ENCODE peak calls at places on chromosomes 16 and 17, in five cellular contexts. Q is fibroblast of mammary gland, N is endothelial cell, H is pancreas, D is sigmoid colon. L is an unnamed sample.

GRCh38 chr16:5582529-5582928 is 484.9 kb upstream of the EEF2KMT start:
- DNase-seq in Q (no peak), N (no peak), H (no peak), D (no peak), L (no peak)

GRCh38 chr16:10511829-10512228 is 68.6 kb downstream of the EMP2 start:
- DNase-seq in Q (no peak), N (no peak), H (no peak), D (no peak), L (no peak)

GRCh38 chr16:87236516-87237115 is 80.6 kb downstream of the C16orf95 start:
- DNase-seq in Q (no peak), N (no peak), H (no peak), D (no peak), L (no peak)

GRCh38 chr17:27475070-27475673 is 18.9 kb downstream of the KSR1 start:
- DNase-seq in Q (no peak), N (no peak), H (no peak), D (no peak), L (no peak)

GRCh38 chr16:12087901-12088364 is 111.4 kb downstream of the SNX29 start:
- DNase-seq in Q (no peak), N (no peak), H (no peak), D (peak), L (no peak)

GRCh38 chr16:69097425-69097824 is 8.0 kb upstream of the HAS3 start:
- DNase-seq in Q (peak), N (no peak), H (no peak), D (no peak), L (no peak)

GRCh38 chr16:726438-727290 is at the start of the genes CCDC78 and HAGHL:
- DNase-seq in Q (peak), N (no peak), H (peak), D (peak), L (no peak)

GRCh38 chr17:69501591-69502468 is 87.3 kb downstream of the MAP2K6 start:
- DNase-seq in Q (peak), N (peak), H (peak), D (no peak), L (peak)

GRCh38 chr16:69187891-69188451 is 1.0 kb downstream of the SNTB2 start:
- DNase-seq in Q (no peak), N (peak), H (peak), D (peak), L (no peak)

GRCh38 chr17:9465216-9465921 is 110.3 kb downstream of the STX8 start:
- DNase-seq in Q (peak), N (no peak), H (no peak), D (no peak), L (peak)

GRCh38 chr16:11395008-11395948 is 50.0 kb downstream of the RMI2 start:
- DNase-seq in Q (no peak), N (no peak), H (peak), D (peak), L (no peak)

GRCh38 chr16:86379505-86379846 is 130.9 kb upstream of the FOXF1 start:
- DNase-seq in Q (peak), N (no peak), H (no peak), D (no peak), L (no peak)

GRCh38 chr16:72203401-72203800 is 31.4 kb upstream of the PMFBP1 start:
- DNase-seq in Q (peak), N (no peak), H (no peak), D (no peak), L (no peak)

GRCh38 chr17:81911277-81911961 is at the start of gene PCYT2:
- DNase-seq in Q (peak), N (peak), H (peak), D (peak), L (no peak)
- TF ChIP-seq CTCF in Q (no peak), N (no peak), H (peak), D (no peak), L (no peak)

GRCh38 chr17:1532836-1533602 is 16.6 kb upstream of the INPP5K start:
- DNase-seq in Q (no peak), N (peak), H (no peak), D (no peak), L (no peak)
- TF ChIP-seq CTCF in Q (peak), N (peak), H (no peak), D (no peak), L (peak)

GRCh38 chr17:46194393-46195216 is 1.4 kb upstream of the KANSL1 start:
- DNase-seq in Q (peak), N (peak), H (no peak), D (no peak), L (no peak)

GRCh38 chr17:46195217-46195855 is 2.1 kb upstream of the KANSL1 start:
- DNase-seq in Q (no peak), N (no peak), H (no peak), D (no peak), L (no peak)

GRCh38 chr17:46192484-46193245 is 564 bp downstream of the KANSL1 start:
- DNase-seq in Q (peak), N (peak), H (peak), D (peak), L (no peak)

GRCh38 chr17:46193246-46193625 is at the start of gene KANSL1:
- DNase-seq in Q (peak), N (peak), H (peak), D (peak), L (peak)

DNA sequence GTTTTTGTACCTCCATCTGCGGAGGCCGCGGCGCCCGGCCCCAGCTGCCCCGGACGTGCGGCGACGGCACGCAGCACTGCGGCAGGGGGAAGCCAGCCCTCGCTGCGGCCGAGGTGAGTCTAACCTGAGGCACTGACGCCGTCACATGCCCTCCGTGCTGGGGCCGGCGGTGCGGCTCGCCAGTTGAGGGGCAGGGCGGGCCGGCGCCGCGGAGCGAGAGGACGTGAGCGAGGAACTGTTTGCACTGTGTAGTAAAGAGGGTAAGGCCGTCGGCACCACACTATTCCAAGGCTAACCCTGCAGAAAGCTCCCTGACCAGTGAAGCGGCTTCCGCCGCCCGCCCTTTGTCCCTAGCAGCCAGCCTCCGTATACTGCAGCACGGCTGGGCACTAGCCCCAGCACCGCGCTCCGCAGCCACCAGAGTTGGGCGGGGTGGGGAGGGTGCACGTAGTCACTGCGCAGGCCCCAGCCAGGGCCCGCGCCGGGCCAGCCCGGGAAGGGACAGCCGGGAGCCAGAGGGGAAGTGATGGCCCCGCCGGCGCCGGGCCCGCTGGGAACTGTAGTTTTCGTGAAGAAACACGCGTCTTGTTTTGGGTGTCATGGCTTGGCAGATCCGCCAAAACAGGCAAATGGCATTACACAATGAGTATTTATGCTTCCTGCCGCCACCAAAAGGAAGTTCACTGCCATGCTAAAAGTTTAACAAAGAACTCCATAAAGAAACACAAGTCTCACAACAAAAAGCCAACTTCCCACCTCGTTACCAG is 580 bp upstream of the KANSL1 start:
- DNase-seq in Q (peak), N (peak), H (peak), D (peak), L (peak)
- TF ChIP-seq CTCF in Q (no peak), N (peak), H (no peak), D (no peak), L (no peak)

DNA sequence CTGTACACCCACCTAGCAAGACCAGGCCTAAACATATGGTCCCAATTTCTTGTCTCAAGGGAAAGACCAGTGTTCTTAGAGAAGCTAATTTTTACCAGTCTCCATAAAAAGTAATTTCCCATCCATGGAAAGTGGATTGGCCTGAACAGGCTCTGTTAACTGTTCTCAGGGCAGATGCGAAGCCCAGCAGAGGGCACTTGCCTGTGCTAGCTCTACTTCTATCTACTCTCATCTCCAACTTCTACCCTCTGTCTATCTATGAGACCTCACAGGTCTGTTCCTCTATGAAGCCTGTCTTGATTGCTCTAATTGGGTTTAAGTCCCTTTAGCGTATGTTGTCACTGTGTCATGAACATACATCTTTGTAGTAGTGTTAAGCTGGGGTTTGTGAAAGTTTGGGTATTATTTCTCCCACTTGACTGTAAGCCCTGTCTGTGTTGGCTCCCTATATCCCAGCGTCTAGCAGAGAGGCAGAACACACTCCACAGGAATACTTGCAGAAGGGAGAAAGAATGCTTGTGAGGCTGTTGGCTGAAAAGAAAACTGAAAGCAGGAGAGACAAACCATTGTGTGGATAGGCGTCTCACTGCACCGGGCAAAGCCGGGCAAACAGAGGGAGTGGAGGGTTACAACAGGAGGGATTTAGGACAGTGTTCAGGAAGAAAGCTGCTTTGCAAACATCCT is 167.2 kb upstream of the MAF start:
- DNase-seq in Q (peak), N (no peak), H (no peak), D (no peak), L (peak)
- TF ChIP-seq CTCF in Q (peak), N (no peak), H (no peak), D (no peak), L (peak)

GRCh38 chr17:4160294-4160859 is 17.4 kb downstream of the CYB5D2 start:
- DNase-seq in Q (no peak), N (no peak), H (no peak), D (no peak), L (no peak)

GRCh38 chr17:4161560-4162221 is 18.7 kb downstream of the CYB5D2 start:
- DNase-seq in Q (no peak), N (no peak), H (no peak), D (no peak), L (no peak)

GRCh38 chr17:4159761-4160160 is 16.8 kb downstream of the CYB5D2 start:
- DNase-seq in Q (no peak), N (no peak), H (no peak), D (no peak), L (no peak)

GRCh38 chr17:4162366-4162765 is 19.4 kb downstream of the CYB5D2 start:
- DNase-seq in Q (no peak), N (no peak), H (no peak), D (no peak), L (no peak)

DNA sequence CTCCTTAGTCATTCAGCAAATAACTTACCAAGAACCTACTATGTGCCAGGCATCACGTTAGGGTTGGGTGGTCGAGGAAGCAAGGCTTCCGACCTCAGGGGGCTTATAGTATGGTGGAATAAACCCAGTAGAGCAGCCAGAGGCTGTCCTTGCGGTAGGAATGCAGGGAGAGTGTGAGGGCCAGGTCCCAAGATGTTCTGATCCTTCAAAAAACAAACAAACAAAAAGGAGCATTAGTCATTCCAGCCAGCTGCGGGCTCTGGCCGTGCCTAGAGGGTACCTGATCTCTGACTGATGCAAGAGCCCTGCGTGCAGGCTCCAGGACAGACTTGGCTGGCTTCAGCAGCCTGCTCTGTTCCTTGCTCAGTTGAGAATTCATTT is 18.2 kb downstream of the CYB5D2 start:
- DNase-seq in Q (peak), N (no peak), H (no peak), D (no peak), L (peak)
- TF ChIP-seq CTCF in Q (peak), N (no peak), H (no peak), D (no peak), L (peak)

DNA sequence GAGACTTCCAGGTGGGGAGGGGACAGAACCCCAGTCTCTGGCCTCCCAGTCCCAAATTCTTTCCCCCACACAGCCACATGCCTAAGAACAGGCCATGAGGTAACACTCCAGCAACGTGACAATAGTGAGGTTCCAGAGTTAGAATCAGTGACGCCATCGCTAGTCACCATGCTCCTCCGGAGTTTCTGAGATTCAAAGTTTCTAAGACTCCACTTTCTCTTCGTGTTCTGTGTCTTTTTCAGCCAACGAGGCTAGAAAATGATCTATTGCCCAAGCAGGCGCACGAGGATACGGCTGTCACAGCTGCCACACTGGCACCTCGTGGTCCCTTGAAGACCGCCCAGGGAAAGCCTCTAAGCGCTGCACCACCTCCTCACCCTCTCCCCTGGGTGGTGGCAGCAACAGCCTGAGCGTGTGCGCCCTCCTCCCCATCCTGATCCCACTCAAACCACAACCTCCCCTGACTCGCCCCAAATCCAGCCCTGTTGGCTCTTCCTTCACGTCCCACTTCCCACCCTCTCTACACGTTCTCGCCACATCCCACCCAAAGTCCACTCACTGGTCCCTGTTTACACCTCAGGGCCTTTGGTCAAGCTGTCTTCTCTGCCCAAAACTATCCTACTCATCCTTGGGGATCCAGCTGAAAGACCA is 1.0 kb downstream of the MCRIP1 start:
- DNase-seq in Q (peak), N (no peak), H (no peak), D (no peak), L (no peak)
- TF ChIP-seq CTCF in Q (no peak), N (no peak), H (no peak), D (no peak), L (no peak)

DNA sequence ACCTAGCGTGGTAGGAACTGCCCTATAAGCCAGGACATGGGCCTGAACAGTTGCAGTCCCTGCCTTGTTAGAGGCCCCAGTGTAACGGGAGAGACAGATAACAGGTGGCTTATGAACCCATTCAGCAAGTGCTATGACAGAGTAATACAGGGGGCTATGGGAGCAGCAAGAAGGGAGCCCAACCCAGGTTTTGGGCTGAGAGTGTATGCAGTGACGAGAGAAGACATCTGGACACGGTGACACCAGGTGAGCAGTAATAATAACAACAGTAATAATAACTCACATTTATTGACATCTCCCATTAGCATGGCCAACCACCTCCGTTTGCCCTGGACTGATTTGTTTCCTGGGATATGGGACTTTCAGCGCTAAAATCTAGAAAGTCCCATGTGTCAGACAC is 100.8 kb downstream of the IRX5 start:
- DNase-seq in Q (no peak), N (no peak), H (no peak), D (no peak), L (no peak)
- TF ChIP-seq CTCF in Q (no peak), N (no peak), H (no peak), D (no peak), L (no peak)

GRCh38 chr17:79065105-79065670 is 9.4 kb upstream of the ENGASE start:
- DNase-seq in Q (peak), N (peak), H (no peak), D (peak), L (no peak)
- TF ChIP-seq CTCF in Q (peak), N (peak), H (no peak), D (peak), L (peak)

DNA sequence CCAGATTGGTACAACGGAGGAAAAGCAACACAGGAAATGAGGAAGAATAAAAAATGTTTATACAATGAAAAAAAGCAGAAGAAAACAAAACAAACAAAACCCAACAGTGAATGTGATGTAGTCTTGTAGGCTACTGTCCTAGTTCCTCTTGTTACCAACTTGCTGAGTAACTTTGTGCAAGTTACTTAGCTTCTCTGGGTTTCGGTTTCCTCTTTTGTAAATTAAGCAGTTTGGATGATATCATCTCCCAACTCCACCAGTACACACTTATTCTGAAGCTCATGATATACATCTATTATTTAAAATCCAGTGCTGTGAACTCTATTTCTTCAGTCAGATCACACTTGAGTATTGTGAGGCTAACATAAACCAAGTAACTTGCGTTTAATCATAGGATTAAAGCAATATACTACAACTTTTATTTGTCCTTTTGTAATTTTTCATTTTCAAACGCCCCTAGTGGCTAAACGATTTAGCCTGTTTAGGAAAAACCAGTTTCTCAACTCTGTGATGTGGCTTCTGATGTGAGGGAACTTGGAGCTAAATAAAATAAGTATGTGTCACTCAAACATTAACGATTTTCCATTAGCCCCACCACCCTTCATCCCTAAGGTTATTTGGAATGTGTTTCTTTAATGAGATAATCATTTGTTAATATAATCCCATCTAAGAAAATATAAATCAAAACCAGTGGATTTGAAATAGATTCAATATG is 1.4 kb upstream of the UNK start:
- DNase-seq in Q (peak), N (no peak), H (no peak), D (no peak), L (no peak)
- TF ChIP-seq CTCF in Q (peak), N (peak), H (peak), D (no peak), L (peak)